ENCODE peak calls at places on chromosomes 13 and 19, in six cellular contexts. One of them, this sample, is unnamed.

GRCh38 chr13:114230575-114230974 is 4.1 kb upstream of the CDC16 start:
- DNase-seq in stimulated activated CD4-positive, alpha-beta T cell treated with anti-CD3 and anti-CD28 coated beads, Interleukin-15, amount 100 ng/mL, for 24 hours: no peak
- DNase-seq in GM12865: no peak
- DNase-seq in ascending aorta: no peak
- DNase-seq in activated CD4-positive, alpha-beta T cell treated with anti-CD3 and anti-CD28 coated beads for 1 hour: no peak
- DNase-seq in lung: no peak
- DNase-seq in this sample: no peak

GRCh38 chr13:29362849-29363604 is 232.5 kb downstream of the SLC7A1 start:
- DNase-seq in lung: no peak
- DNase-seq in ascending aorta: peak
- DNase-seq in activated CD4-positive, alpha-beta T cell treated with anti-CD3 and anti-CD28 coated beads for 1 hour: no peak
- DNase-seq in stimulated activated CD4-positive, alpha-beta T cell treated with anti-CD3 and anti-CD28 coated beads, Interleukin-15, amount 100 ng/mL, for 24 hours: peak
- DNase-seq in GM12865: peak
- DNase-seq in this sample: no peak

GRCh38 chr19:858868-859843 is at the start of gene CFD:
- DNase-seq in GM12865: no peak
- DNase-seq in stimulated activated CD4-positive, alpha-beta T cell treated with anti-CD3 and anti-CD28 coated beads, Interleukin-15, amount 100 ng/mL, for 24 hours: no peak
- DNase-seq in ascending aorta: peak
- DNase-seq in lung: no peak
- DNase-seq in activated CD4-positive, alpha-beta T cell treated with anti-CD3 and anti-CD28 coated beads for 1 hour: no peak
- DNase-seq in this sample: peak

GRCh38 chr13:110756268-110756667 is 42.8 kb downstream of the ING1 start:
- DNase-seq in ascending aorta: no peak
- DNase-seq in stimulated activated CD4-positive, alpha-beta T cell treated with anti-CD3 and anti-CD28 coated beads, Interleukin-15, amount 100 ng/mL, for 24 hours: no peak
- DNase-seq in lung: no peak
- DNase-seq in GM12865: no peak
- DNase-seq in activated CD4-positive, alpha-beta T cell treated with anti-CD3 and anti-CD28 coated beads for 1 hour: no peak
- DNase-seq in this sample: no peak

GRCh38 chr13:27933580-27934328 is 14.0 kb downstream of the PDX1 start:
- DNase-seq in GM12865: no peak
- DNase-seq in stimulated activated CD4-positive, alpha-beta T cell treated with anti-CD3 and anti-CD28 coated beads, Interleukin-15, amount 100 ng/mL, for 24 hours: no peak
- DNase-seq in lung: no peak
- DNase-seq in activated CD4-positive, alpha-beta T cell treated with anti-CD3 and anti-CD28 coated beads for 1 hour: no peak
- DNase-seq in ascending aorta: no peak
- DNase-seq in this sample: no peak

GRCh38 chr13:101941095-101941777 is 460.6 kb downstream of the FGF14 start:
- DNase-seq in GM12865: no peak
- DNase-seq in ascending aorta: no peak
- DNase-seq in stimulated activated CD4-positive, alpha-beta T cell treated with anti-CD3 and anti-CD28 coated beads, Interleukin-15, amount 100 ng/mL, for 24 hours: no peak
- DNase-seq in lung: no peak
- DNase-seq in activated CD4-positive, alpha-beta T cell treated with anti-CD3 and anti-CD28 coated beads for 1 hour: no peak
- DNase-seq in this sample: no peak

GRCh38 chr19:17346109-17346671 is 8.8 kb downstream of the GTPBP3 start:
- DNase-seq in lung: peak
- DNase-seq in ascending aorta: peak
- DNase-seq in stimulated activated CD4-positive, alpha-beta T cell treated with anti-CD3 and anti-CD28 coated beads, Interleukin-15, amount 100 ng/mL, for 24 hours: peak
- DNase-seq in GM12865: peak
- DNase-seq in activated CD4-positive, alpha-beta T cell treated with anti-CD3 and anti-CD28 coated beads for 1 hour: peak
- DNase-seq in this sample: peak

GRCh38 chr13:103386341-103386740 is 320.1 kb upstream of the SLC10A2 start:
- DNase-seq in activated CD4-positive, alpha-beta T cell treated with anti-CD3 and anti-CD28 coated beads for 1 hour: no peak
- DNase-seq in ascending aorta: no peak
- DNase-seq in lung: no peak
- DNase-seq in stimulated activated CD4-positive, alpha-beta T cell treated with anti-CD3 and anti-CD28 coated beads, Interleukin-15, amount 100 ng/mL, for 24 hours: no peak
- DNase-seq in GM12865: no peak
- DNase-seq in this sample: no peak

GRCh38 chr13:111388851-111389500 is 68.5 kb downstream of the TEX29 start:
- DNase-seq in GM12865: no peak
- DNase-seq in stimulated activated CD4-positive, alpha-beta T cell treated with anti-CD3 and anti-CD28 coated beads, Interleukin-15, amount 100 ng/mL, for 24 hours: peak
- DNase-seq in ascending aorta: no peak
- DNase-seq in lung: no peak
- DNase-seq in activated CD4-positive, alpha-beta T cell treated with anti-CD3 and anti-CD28 coated beads for 1 hour: no peak
- DNase-seq in this sample: no peak

GRCh38 chr19:35056513-35057063 is 15.1 kb downstream of the HPN start:
- DNase-seq in stimulated activated CD4-positive, alpha-beta T cell treated with anti-CD3 and anti-CD28 coated beads, Interleukin-15, amount 100 ng/mL, for 24 hours: no peak
- DNase-seq in GM12865: no peak
- DNase-seq in lung: no peak
- DNase-seq in activated CD4-positive, alpha-beta T cell treated with anti-CD3 and anti-CD28 coated beads for 1 hour: no peak
- DNase-seq in ascending aorta: no peak
- DNase-seq in this sample: no peak

GRCh38 chr13:28754698-28755545 is 36.2 kb upstream of the SLC46A3 start:
- DNase-seq in ascending aorta: no peak
- DNase-seq in lung: peak
- DNase-seq in activated CD4-positive, alpha-beta T cell treated with anti-CD3 and anti-CD28 coated beads for 1 hour: no peak
- DNase-seq in stimulated activated CD4-positive, alpha-beta T cell treated with anti-CD3 and anti-CD28 coated beads, Interleukin-15, amount 100 ng/mL, for 24 hours: peak
- DNase-seq in GM12865: no peak
- DNase-seq in this sample: no peak

GRCh38 chr19:1026189-1027019 is at the start of gene CNN2:
- DNase-seq in stimulated activated CD4-positive, alpha-beta T cell treated with anti-CD3 and anti-CD28 coated beads, Interleukin-15, amount 100 ng/mL, for 24 hours: peak
- DNase-seq in GM12865: peak
- DNase-seq in activated CD4-positive, alpha-beta T cell treated with anti-CD3 and anti-CD28 coated beads for 1 hour: peak
- DNase-seq in lung: peak
- DNase-seq in ascending aorta: peak
- DNase-seq in this sample: peak

GRCh38 chr19:40687525-40688016 is 2.9 kb downstream of the NUMBL start:
- DNase-seq in stimulated activated CD4-positive, alpha-beta T cell treated with anti-CD3 and anti-CD28 coated beads, Interleukin-15, amount 100 ng/mL, for 24 hours: no peak
- DNase-seq in ascending aorta: peak
- DNase-seq in lung: peak
- DNase-seq in GM12865: peak
- DNase-seq in activated CD4-positive, alpha-beta T cell treated with anti-CD3 and anti-CD28 coated beads for 1 hour: no peak
- DNase-seq in this sample: peak